ENCODE peak calls at places on chromosome 10, in five cellular contexts. P, Y, B, O and R are unnamed samples.

GRCh38 chr10:113177936-113178335 is 227.9 kb downstream of the TCF7L2 start:
- DNase-seq in P (no peak), Y (no peak), B (no peak), O (no peak), R (no peak)

GRCh38 chr10:103926722-103927319 is 8.8 kb upstream of the STN1 start:
- DNase-seq in P (no peak), Y (no peak), B (no peak), O (no peak), R (no peak)

GRCh38 chr10:97279121-97279815 is 13.2 kb downstream of the ARHGAP19 start:
- DNase-seq in P (no peak), Y (no peak), B (no peak), O (no peak), R (peak)

GRCh38 chr10:132023092-132023811 is 41.5 kb upstream of the BNIP3 start:
- DNase-seq in P (peak), Y (peak), B (peak), O (peak), R (peak)

GRCh38 chr10:55233505-55233904 is 432.5 kb upstream of the PCDH15 start:
- DNase-seq in P (no peak), Y (no peak), B (no peak), O (no peak), R (peak)

GRCh38 chr10:115063702-115064479 is 29.3 kb upstream of the ATRNL1 start:
- DNase-seq in P (no peak), Y (no peak), B (no peak), O (no peak), R (no peak)

GRCh38 chr10:63558132-63558784 is 37.1 kb downstream of the REEP3 start:
- DNase-seq in P (no peak), Y (no peak), B (no peak), O (no peak), R (no peak)

GRCh38 chr10:130878131-130878530 is 433.4 kb downstream of the TCERG1L start:
- DNase-seq in P (no peak), Y (no peak), B (no peak), O (no peak), R (no peak)

GRCh38 chr10:112227331-112227961 is 43.9 kb upstream of the GPAM start:
- DNase-seq in P (no peak), Y (peak), B (no peak), O (no peak), R (no peak)

GRCh38 chr10:86654411-86655172 is at the start of gene OPN4:
- DNase-seq in P (no peak), Y (no peak), B (no peak), O (no peak), R (peak)

GRCh38 chr10:38025283-38025682 is 14.8 kb downstream of the ZNF33A start:
- DNase-seq in P (no peak), Y (no peak), B (no peak), O (no peak), R (no peak)

GRCh38 chr10:58412502-58412961 is 27.3 kb downstream of the TFAM start:
- DNase-seq in P (no peak), Y (peak), B (no peak), O (no peak), R (no peak)